ENCODE peak calls at places on chromosomes 13 and 19, in seven cellular contexts. One of them, this sample, is unnamed.

GRCh38 chr13:38697628-38698333 is 10.9 kb downstream of the FREM2 start:
- DNase-seq in heart right ventricle: no peak
- DNase-seq in choroid plexus epithelial cell: peak; percentile 17
- DNase-seq in epithelial cell of esophagus: peak; percentile 54
- DNase-seq in GM12865: no peak
- DNase-seq in HCT116: no peak
- DNase-seq in natural killer cell: no peak
- DNase-seq in this sample: no peak

GRCh38 chr19:2582984-2583956 is 107.3 kb downstream of the GADD45B start:
- DNase-seq in heart right ventricle: no peak
- DNase-seq in choroid plexus epithelial cell: peak; percentile 37
- DNase-seq in epithelial cell of esophagus: no peak
- DNase-seq in GM12865: no peak
- DNase-seq in HCT116: no peak
- DNase-seq in natural killer cell: no peak
- DNase-seq in this sample: no peak

GRCh38 chr13:23715762-23716235 is 145.6 kb downstream of the TNFRSF19 start:
- DNase-seq in heart right ventricle: no peak
- DNase-seq in choroid plexus epithelial cell: peak; percentile 58
- DNase-seq in epithelial cell of esophagus: peak; percentile 43
- DNase-seq in GM12865: peak; percentile 38
- DNase-seq in HCT116: peak; percentile 18
- DNase-seq in natural killer cell: no peak
- DNase-seq in this sample: no peak

GRCh38 chr19:29528350-29528945 is 2.7 kb downstream of the VSTM2B start:
- DNase-seq in heart right ventricle: peak; percentile 49
- DNase-seq in choroid plexus epithelial cell: peak; percentile 75
- DNase-seq in epithelial cell of esophagus: peak; percentile 50
- DNase-seq in GM12865: peak; percentile 82
- DNase-seq in HCT116: peak; percentile 31
- DNase-seq in natural killer cell: peak; percentile 40
- DNase-seq in this sample: peak; percentile 94

GRCh38 chr19:10979950-10980349 is 19.1 kb downstream of the SMARCA4 start:
- DNase-seq in heart right ventricle: no peak
- DNase-seq in choroid plexus epithelial cell: no peak
- DNase-seq in epithelial cell of esophagus: no peak
- DNase-seq in GM12865: peak; percentile 33
- DNase-seq in HCT116: no peak
- DNase-seq in natural killer cell: no peak
- DNase-seq in this sample: no peak

GRCh38 chr19:55447421-55448174 is 4.5 kb upstream of the SHISA7 start:
- DNase-seq in heart right ventricle: no peak
- DNase-seq in choroid plexus epithelial cell: no peak
- DNase-seq in epithelial cell of esophagus: peak; percentile 82
- DNase-seq in GM12865: no peak
- DNase-seq in HCT116: no peak
- DNase-seq in natural killer cell: no peak
- DNase-seq in this sample: no peak

GRCh38 chr13:45615501-45616101 is at the start of gene ERICH6B:
- DNase-seq in heart right ventricle: peak; percentile 20
- DNase-seq in choroid plexus epithelial cell: peak; percentile 42
- DNase-seq in epithelial cell of esophagus: peak; percentile 30
- DNase-seq in GM12865: no peak
- DNase-seq in HCT116: no peak
- DNase-seq in natural killer cell: no peak
- DNase-seq in this sample: no peak

GRCh38 chr13:40200273-40200978 is 466.0 kb downstream of the FOXO1 start:
- DNase-seq in heart right ventricle: no peak
- DNase-seq in choroid plexus epithelial cell: no peak
- DNase-seq in epithelial cell of esophagus: peak; percentile 75
- DNase-seq in GM12865: no peak
- DNase-seq in HCT116: no peak
- DNase-seq in natural killer cell: no peak
- DNase-seq in this sample: no peak

GRCh38 chr13:34349091-34349722 is 531.3 kb downstream of the RFC3 start:
- DNase-seq in heart right ventricle: peak; percentile 41
- DNase-seq in choroid plexus epithelial cell: peak; percentile 98
- DNase-seq in epithelial cell of esophagus: peak; percentile 52
- DNase-seq in GM12865: no peak
- DNase-seq in HCT116: no peak
- DNase-seq in natural killer cell: no peak
- DNase-seq in this sample: no peak

GRCh38 chr13:33610471-33611015 is 207.4 kb upstream of the RFC3 start:
- DNase-seq in heart right ventricle: peak; percentile 81
- DNase-seq in choroid plexus epithelial cell: peak; percentile 5
- DNase-seq in epithelial cell of esophagus: peak; percentile 21
- DNase-seq in GM12865: no peak
- DNase-seq in HCT116: no peak
- DNase-seq in natural killer cell: no peak
- DNase-seq in this sample: no peak

GRCh38 chr13:36769126-36769525 is 49.9 kb upstream of the RFXAP start:
- DNase-seq in heart right ventricle: no peak
- DNase-seq in choroid plexus epithelial cell: no peak
- DNase-seq in epithelial cell of esophagus: no peak
- DNase-seq in GM12865: no peak
- DNase-seq in HCT116: no peak
- DNase-seq in natural killer cell: no peak
- DNase-seq in this sample: no peak

GRCh38 chr13:72983085-72983768 is 75.6 kb upstream of the KLF5 start:
- DNase-seq in heart right ventricle: no peak
- DNase-seq in choroid plexus epithelial cell: peak; percentile 94
- DNase-seq in epithelial cell of esophagus: peak; percentile 51
- DNase-seq in GM12865: no peak
- DNase-seq in HCT116: no peak
- DNase-seq in natural killer cell: no peak
- DNase-seq in this sample: no peak

GRCh38 chr19:33066543-33066942 is 1.9 kb upstream of the RHPN2 start:
- DNase-seq in heart right ventricle: no peak
- DNase-seq in choroid plexus epithelial cell: no peak
- DNase-seq in epithelial cell of esophagus: no peak
- DNase-seq in GM12865: no peak
- DNase-seq in HCT116: no peak
- DNase-seq in natural killer cell: no peak
- DNase-seq in this sample: no peak

GRCh38 chr19:45765365-45766292 is 3.4 kb downstream of the SIX5 start:
- DNase-seq in heart right ventricle: peak; percentile 32
- DNase-seq in choroid plexus epithelial cell: no peak
- DNase-seq in epithelial cell of esophagus: no peak
- DNase-seq in GM12865: no peak
- DNase-seq in HCT116: no peak
- DNase-seq in natural killer cell: no peak
- DNase-seq in this sample: no peak

GRCh38 chr19:37362733-37363132 is 8.2 kb upstream of the ZNF527 start:
- DNase-seq in heart right ventricle: no peak
- DNase-seq in choroid plexus epithelial cell: peak; percentile 37
- DNase-seq in epithelial cell of esophagus: peak; percentile 24
- DNase-seq in GM12865: no peak
- DNase-seq in HCT116: no peak
- DNase-seq in natural killer cell: no peak
- DNase-seq in this sample: no peak

GRCh38 chr13:80338781-80339577 is 1.9 kb downstream of the SPRY2 start:
- DNase-seq in heart right ventricle: peak; percentile 75
- DNase-seq in choroid plexus epithelial cell: peak; percentile 87
- DNase-seq in epithelial cell of esophagus: peak; percentile 66
- DNase-seq in GM12865: peak; percentile 40
- DNase-seq in HCT116: no peak
- DNase-seq in natural killer cell: peak; percentile 24
- DNase-seq in this sample: no peak

GRCh38 chr19:54535601-54536000 is 33.0 kb downstream of the LAIR2 start:
- DNase-seq in heart right ventricle: no peak
- DNase-seq in choroid plexus epithelial cell: no peak
- DNase-seq in epithelial cell of esophagus: no peak
- DNase-seq in GM12865: no peak
- DNase-seq in HCT116: no peak
- DNase-seq in natural killer cell: no peak
- DNase-seq in this sample: no peak

GRCh38 chr19:50777830-50778303 is 7.6 kb downstream of the GPR32 start:
- DNase-seq in heart right ventricle: no peak
- DNase-seq in choroid plexus epithelial cell: peak; percentile 21
- DNase-seq in epithelial cell of esophagus: peak; percentile 35
- DNase-seq in GM12865: no peak
- DNase-seq in HCT116: no peak
- DNase-seq in natural killer cell: no peak
- DNase-seq in this sample: no peak

GRCh38 chr13:113967729-113968462 is 6.0 kb downstream of the C13orf46 start:
- DNase-seq in heart right ventricle: no peak
- DNase-seq in choroid plexus epithelial cell: no peak
- DNase-seq in epithelial cell of esophagus: no peak
- DNase-seq in GM12865: no peak
- DNase-seq in HCT116: no peak
- DNase-seq in natural killer cell: no peak
- DNase-seq in this sample: peak; percentile 85

GRCh38 chr13:60347174-60347573 is 49.8 kb upstream of the TDRD3 start:
- DNase-seq in heart right ventricle: no peak
- DNase-seq in choroid plexus epithelial cell: no peak
- DNase-seq in epithelial cell of esophagus: no peak
- DNase-seq in GM12865: no peak
- DNase-seq in HCT116: no peak
- DNase-seq in natural killer cell: no peak
- DNase-seq in this sample: no peak

GRCh38 chr13:50715402-50716146 is 127.9 kb downstream of the DLEU7 start:
- DNase-seq in heart right ventricle: peak; percentile 35
- DNase-seq in choroid plexus epithelial cell: no peak
- DNase-seq in epithelial cell of esophagus: no peak
- DNase-seq in GM12865: no peak
- DNase-seq in HCT116: no peak
- DNase-seq in natural killer cell: no peak
- DNase-seq in this sample: no peak

DNA sequence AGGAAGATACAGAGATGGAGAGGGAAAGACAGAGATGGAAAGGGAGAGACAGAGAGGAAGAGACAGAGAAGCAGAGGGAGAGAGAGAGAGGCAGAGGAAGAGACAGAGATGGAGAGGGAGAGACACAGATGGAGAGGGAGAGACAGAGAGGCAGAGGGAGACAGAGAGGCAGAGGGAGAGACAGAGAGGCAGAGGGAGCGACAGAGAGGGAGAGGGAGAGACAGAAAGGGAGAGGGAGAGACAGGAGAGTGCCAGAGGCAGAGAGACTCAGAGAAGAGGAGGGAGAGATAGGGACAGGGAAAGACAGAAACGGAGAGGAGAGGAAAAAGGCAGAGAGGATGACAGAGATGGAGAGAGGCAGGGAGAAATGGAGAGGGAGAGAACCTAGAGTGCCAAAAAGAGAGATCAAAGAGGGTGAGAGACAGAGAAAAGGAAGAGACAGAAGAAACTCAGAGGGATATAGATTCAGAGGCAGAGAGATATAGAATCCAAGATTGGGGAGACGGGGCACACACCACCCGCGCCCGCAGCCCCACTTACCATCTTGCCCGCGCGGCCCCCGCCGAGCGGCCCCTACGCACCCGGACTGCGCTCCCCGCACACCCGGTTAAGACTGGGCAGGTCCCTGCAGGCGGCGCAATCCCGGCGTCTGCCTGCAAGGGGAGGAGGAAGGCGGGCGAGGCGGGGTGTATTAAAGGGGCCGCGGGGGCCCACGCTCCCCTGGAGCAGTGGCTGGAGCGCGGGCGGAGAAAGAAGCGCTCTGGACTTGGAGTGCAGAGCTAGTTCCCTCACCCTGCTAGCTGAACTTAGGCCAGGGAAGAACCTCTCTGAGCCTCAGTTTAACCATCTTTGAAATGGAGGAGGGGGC is 10.7 kb downstream of the TM6SF2 start:
- DNase-seq in heart right ventricle: no peak
- DNase-seq in choroid plexus epithelial cell: no peak
- DNase-seq in epithelial cell of esophagus: no peak
- DNase-seq in GM12865: no peak
- DNase-seq in HCT116: no peak
- DNase-seq in natural killer cell: no peak
- DNase-seq in this sample: no peak
- TF ChIP-seq CTCF in heart right ventricle: no peak
- TF ChIP-seq CTCF in choroid plexus epithelial cell: no peak
- TF ChIP-seq CTCF in epithelial cell of esophagus: no peak
- TF ChIP-seq CTCF in GM12865: no peak
- TF ChIP-seq CTCF in HCT116: no peak
- TF ChIP-seq CTCF in natural killer cell: no peak
- TF ChIP-seq CTCF in this sample: no peak

DNA sequence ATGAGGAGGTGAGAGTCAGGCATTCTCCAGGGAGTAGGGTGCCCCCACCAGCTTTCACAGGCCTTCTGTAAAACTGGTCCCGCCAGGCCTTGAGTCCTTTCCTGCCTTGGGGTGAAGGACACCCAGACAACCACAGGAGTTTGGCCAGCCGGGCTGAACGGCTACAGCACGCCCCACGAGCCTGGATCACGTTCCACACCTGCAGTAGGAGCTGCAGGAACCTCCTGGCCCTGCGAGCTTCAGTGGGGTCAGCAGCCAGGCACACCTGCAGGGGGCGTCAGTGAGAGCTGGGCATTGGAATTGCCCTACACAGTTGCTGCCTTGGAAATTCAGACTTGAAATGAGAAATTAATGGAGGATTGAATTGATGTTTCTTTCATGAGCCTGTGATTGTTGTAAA is 45.7 kb downstream of the COL4A2 start:
- DNase-seq in heart right ventricle: no peak
- DNase-seq in choroid plexus epithelial cell: no peak
- DNase-seq in epithelial cell of esophagus: no peak
- DNase-seq in GM12865: no peak
- DNase-seq in HCT116: no peak
- DNase-seq in natural killer cell: no peak
- DNase-seq in this sample: no peak
- TF ChIP-seq CTCF in heart right ventricle: peak; percentile 20
- TF ChIP-seq CTCF in choroid plexus epithelial cell: peak; percentile 37
- TF ChIP-seq CTCF in epithelial cell of esophagus: no peak
- TF ChIP-seq CTCF in GM12865: peak; percentile 17
- TF ChIP-seq CTCF in HCT116: peak; percentile 73
- TF ChIP-seq CTCF in natural killer cell: no peak
- TF ChIP-seq CTCF in this sample: peak; percentile 59

GRCh38 chr13:99463998-99464397 is 37.3 kb upstream of the TM9SF2 start:
- DNase-seq in heart right ventricle: no peak
- DNase-seq in choroid plexus epithelial cell: no peak
- DNase-seq in epithelial cell of esophagus: no peak
- DNase-seq in GM12865: no peak
- DNase-seq in HCT116: no peak
- DNase-seq in natural killer cell: no peak
- DNase-seq in this sample: no peak

GRCh38 chr13:99454518-99455183 is 46.6 kb upstream of the TM9SF2 start:
- DNase-seq in heart right ventricle: no peak
- DNase-seq in choroid plexus epithelial cell: no peak
- DNase-seq in epithelial cell of esophagus: no peak
- DNase-seq in GM12865: no peak
- DNase-seq in HCT116: no peak
- DNase-seq in natural killer cell: no peak
- DNase-seq in this sample: no peak

GRCh38 chr13:99464441-99464949 is 36.8 kb upstream of the TM9SF2 start:
- DNase-seq in heart right ventricle: no peak
- DNase-seq in choroid plexus epithelial cell: peak; percentile 70
- DNase-seq in epithelial cell of esophagus: no peak
- DNase-seq in GM12865: peak; percentile 19
- DNase-seq in HCT116: no peak
- DNase-seq in natural killer cell: no peak
- DNase-seq in this sample: no peak

GRCh38 chr13:99459101-99459500 is 42.2 kb upstream of the TM9SF2 start:
- DNase-seq in heart right ventricle: no peak
- DNase-seq in choroid plexus epithelial cell: no peak
- DNase-seq in epithelial cell of esophagus: no peak
- DNase-seq in GM12865: no peak
- DNase-seq in HCT116: no peak
- DNase-seq in natural killer cell: no peak
- DNase-seq in this sample: no peak
- TF ChIP-seq CTCF in heart right ventricle: no peak
- TF ChIP-seq CTCF in choroid plexus epithelial cell: no peak
- TF ChIP-seq CTCF in epithelial cell of esophagus: no peak
- TF ChIP-seq CTCF in GM12865: no peak
- TF ChIP-seq CTCF in HCT116: no peak
- TF ChIP-seq CTCF in natural killer cell: no peak
- TF ChIP-seq CTCF in this sample: no peak

GRCh38 chr19:15673176-15673654 is 328 bp downstream of the CYP4F12 start:
- DNase-seq in heart right ventricle: peak; percentile 23
- DNase-seq in choroid plexus epithelial cell: no peak
- DNase-seq in epithelial cell of esophagus: no peak
- DNase-seq in GM12865: no peak
- DNase-seq in HCT116: no peak
- DNase-seq in natural killer cell: no peak
- DNase-seq in this sample: no peak
- TF ChIP-seq CTCF in heart right ventricle: no peak
- TF ChIP-seq CTCF in choroid plexus epithelial cell: no peak
- TF ChIP-seq CTCF in epithelial cell of esophagus: no peak
- TF ChIP-seq CTCF in GM12865: no peak
- TF ChIP-seq CTCF in HCT116: no peak
- TF ChIP-seq CTCF in natural killer cell: no peak
- TF ChIP-seq CTCF in this sample: no peak

This sample was measured in chondrocyte.